ENCODE peak calls at places on chromosome 4, in four cellular contexts. L is heart left ventricle, D is SK-N-SH, A is esophagus muscularis mucosa. B is an unnamed sample.
A peak's percentile ranks its signal among the peaks of the same experiment; 100 is the strongest.

GRCh38 chr4:94412019-94413017 is 39.4 kb upstream of the PDLIM5 start:
- DNase-seq in D (no peak), A (no peak), L (no peak), B (no peak)

GRCh38 chr4:111501946-111502345 is 643.3 kb upstream of the FAM241A start:
- DNase-seq in D (no peak), L (no peak), A (no peak), B (no peak)

GRCh38 chr4:137610960-137611359 is 78.7 kb upstream of the PCDH18 start:
- DNase-seq in D (no peak), L (no peak), A (no peak), B (no peak)

GRCh38 chr4:168882650-168883233 is 127.3 kb downstream of the CBR4 start:
- DNase-seq in L (no peak), D (no peak), A (no peak), B (no peak)

GRCh38 chr4:22019676-22020075 is 71.1 kb upstream of the KCNIP4 start:
- DNase-seq in D (no peak), L (no peak), A (no peak), B (no peak)

GRCh38 chr4:39591290-39591689 is 47.4 kb downstream of the SMIM14 start:
- DNase-seq in A (no peak), D (no peak), L (no peak), B (no peak)

GRCh38 chr4:91958651-91959050 is 345.1 kb upstream of the GRID2 start:
- DNase-seq in A (no peak), L (no peak), D (peak; percentile 9), B (no peak)

GRCh38 chr4:41396869-41397268 is 140.1 kb downstream of the UCHL1 start:
- DNase-seq in L (no peak), A (no peak), D (no peak), B (no peak)

GRCh38 chr4:113635739-113636437 is 125.7 kb downstream of the CAMK2D start:
- DNase-seq in A (no peak), D (no peak), L (peak; percentile 30), B (no peak)

GRCh38 chr4:113637823-113638691 is 123.5 kb downstream of the CAMK2D start:
- DNase-seq in D (no peak), L (no peak), A (no peak), B (no peak)

GRCh38 chr4:113636877-113637276 is 124.7 kb downstream of the CAMK2D start:
- DNase-seq in A (no peak), L (no peak), D (no peak), B (no peak)

GRCh38 chr4:113637363-113637762 is 124.2 kb downstream of the CAMK2D start:
- DNase-seq in D (no peak), L (no peak), A (no peak), B (no peak)

GRCh38 chr4:113636438-113636818 is 125.1 kb downstream of the CAMK2D start:
- DNase-seq in D (no peak), A (no peak), L (no peak), B (no peak)
- H3K4me3 ChIP-seq in D (no peak overlapping the region), A (no peak overlapping the region), L (no peak overlapping the region), B (no peak overlapping the region)

GRCh38 chr4:118351851-118352827 is 664 bp downstream of the PRSS12 start:
- DNase-seq in D (peak; percentile 65), A (no peak), L (no peak), B (no peak)
- H3K4me3 ChIP-seq in D (peak overlapping the region; percentile 70), A (peak overlapping the region; percentile 54), L (peak overlapping the region; percentile 49), B (peak overlapping the region; percentile 60)

GRCh38 chr4:73619351-73619750 is 885 bp downstream of the RASSF6 start:
- DNase-seq in D (no peak), L (no peak), A (no peak), B (no peak)
- H3K4me3 ChIP-seq in D (no peak overlapping the region), L (no peak overlapping the region), A (no peak overlapping the region), B (no peak overlapping the region)

DNA sequence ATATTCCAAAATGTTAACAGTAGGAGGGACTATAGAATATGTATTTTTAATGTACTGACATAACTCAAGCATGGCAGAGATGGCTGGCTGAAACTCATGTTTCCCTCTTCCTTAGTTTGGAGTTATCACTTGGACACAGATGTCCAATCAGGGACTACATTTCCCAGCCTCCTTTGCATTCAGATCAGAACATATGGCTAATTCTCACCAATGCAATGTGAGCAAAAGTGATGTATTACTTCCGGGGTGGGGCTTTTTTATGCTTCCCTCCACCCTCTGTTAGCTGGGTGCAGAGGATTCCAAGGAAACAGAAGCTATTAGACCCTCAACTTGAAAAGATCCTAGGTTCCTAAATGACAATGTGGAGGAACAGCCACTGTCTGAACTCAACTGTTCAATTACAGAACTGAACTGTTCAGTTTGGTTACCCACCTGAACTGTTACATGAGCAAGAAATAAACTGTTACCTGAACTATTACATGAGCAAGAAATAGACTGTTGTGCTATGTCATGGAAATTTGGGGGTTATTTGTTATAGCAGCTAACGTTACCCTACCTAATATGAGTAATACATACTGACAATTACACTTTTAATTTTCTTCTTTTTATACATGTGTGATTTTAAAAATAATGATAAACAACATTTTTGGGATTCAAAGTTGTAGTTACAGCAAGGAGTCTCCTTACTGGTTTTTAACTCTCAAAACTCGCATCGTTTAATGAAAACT is 29.6 kb upstream of the ERVMER34-1 start:
- DNase-seq in L (no peak), D (peak; percentile 19), A (peak; percentile 19), B (no peak)
- H3K4me3 ChIP-seq in L (no peak overlapping the region), D (no peak overlapping the region), A (no peak overlapping the region), B (no peak overlapping the region)

GRCh38 chr4:158170691-158171455 is 2.0 kb downstream of the GASK1B start:
- DNase-seq in D (no peak), L (peak; percentile 84), A (no peak), B (no peak)
- H3K4me3 ChIP-seq in D (no peak overlapping the region), L (peak overlapping the region; percentile 69), A (peak overlapping the region; percentile 54), B (no peak overlapping the region)

GRCh38 chr4:3376266-3376665 is 65.5 kb upstream of the HGFAC start:
- DNase-seq in D (no peak), A (no peak), L (no peak), B (no peak)
- H3K4me3 ChIP-seq in D (no peak overlapping the region), A (no peak overlapping the region), L (no peak overlapping the region), B (no peak overlapping the region)

DNA sequence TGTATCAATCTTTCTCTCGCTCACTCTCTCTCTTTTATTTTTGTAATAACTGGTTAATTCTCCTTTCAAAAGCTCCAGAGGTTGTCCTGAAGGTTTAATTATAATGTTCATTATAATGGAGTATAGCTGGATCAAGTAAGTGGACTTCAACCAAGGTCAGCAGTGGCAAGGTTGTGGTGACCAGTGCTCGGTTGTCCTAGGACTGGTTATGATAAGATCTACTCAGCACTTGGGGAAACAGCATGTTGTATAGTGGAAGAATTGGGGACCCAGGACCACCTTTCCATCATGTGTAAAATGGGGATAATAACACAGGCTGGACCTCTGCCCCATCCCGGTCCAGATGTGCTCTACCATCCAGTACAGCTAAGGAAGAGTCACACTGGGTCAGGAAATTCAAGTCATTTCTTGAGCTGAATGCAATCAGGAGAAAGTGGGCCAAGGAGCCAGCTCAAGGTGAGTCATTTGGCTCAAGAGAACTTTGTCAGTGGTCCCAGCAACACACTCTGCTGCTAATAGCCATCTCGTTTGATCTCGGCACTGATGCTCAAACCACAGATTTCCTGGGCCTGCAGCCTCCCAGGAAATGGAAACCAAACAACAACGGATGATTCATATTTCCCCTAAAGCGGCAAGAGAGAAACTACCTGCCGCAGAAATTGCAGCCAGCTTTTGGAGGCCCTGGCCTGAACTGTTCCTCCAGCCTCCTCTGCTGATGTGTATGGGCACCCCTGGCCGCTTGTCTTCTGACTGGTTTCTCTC is 123.6 kb upstream of the RBPJ start:
- DNase-seq in D (no peak), A (no peak), L (no peak), B (no peak)
- H3K4me3 ChIP-seq in D (no peak overlapping the region), A (no peak overlapping the region), L (no peak overlapping the region), B (no peak overlapping the region)

DNA sequence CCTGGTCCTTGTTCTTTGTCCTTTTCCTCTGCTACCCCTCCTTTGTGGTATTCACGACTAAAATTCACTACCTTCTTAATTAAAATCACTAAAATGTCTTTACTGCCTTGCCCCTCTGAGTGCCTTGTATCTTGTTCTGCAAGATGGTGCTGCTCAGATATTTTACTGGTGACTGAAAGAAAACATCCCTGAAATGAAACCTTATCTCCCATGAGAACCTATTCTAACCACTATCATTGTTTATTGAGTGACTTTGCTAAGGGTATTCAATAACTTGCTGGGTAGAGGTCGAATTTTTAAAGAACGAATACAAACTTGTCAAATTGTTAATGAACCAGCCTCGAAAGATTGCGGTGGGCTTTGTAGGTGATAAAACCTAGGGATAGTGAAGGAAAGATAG is 52.8 kb downstream of the SPRY1 start:
- DNase-seq in L (no peak), D (no peak), A (no peak), B (no peak)
- H3K4me3 ChIP-seq in L (no peak overlapping the region), D (no peak overlapping the region), A (no peak overlapping the region), B (no peak overlapping the region)

DNA sequence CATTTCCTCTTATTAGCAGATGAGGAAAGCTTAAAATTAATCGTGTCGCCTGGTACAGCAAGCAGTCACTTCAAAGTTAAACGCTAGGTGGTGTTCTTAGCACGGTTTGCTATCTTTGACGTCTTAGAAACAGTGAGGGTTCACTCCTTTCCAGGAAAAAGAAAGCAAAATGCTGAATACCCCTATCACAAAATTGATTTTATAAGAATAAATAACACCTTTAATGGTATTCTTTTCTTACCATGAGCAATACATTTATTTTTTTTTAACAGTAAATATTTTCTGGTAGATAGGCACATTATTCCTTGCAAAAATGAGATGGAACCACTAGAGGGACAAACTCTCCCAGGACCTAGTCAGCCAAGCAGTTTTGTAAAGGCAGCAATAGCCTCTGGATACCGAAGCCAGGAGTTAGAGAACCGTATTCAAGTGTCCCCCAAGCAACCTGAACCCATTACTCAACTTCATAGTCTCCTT is 153.9 kb downstream of the KDR start:
- DNase-seq in A (no peak), D (peak; percentile 43), L (no peak), B (no peak)
- H3K4me3 ChIP-seq in A (no peak overlapping the region), D (no peak overlapping the region), L (no peak overlapping the region), B (no peak overlapping the region)